ENCODE peak calls at places on chromosomes 16 and 17, in seven cellular contexts. One of them, this sample, is unnamed. For H3K4me1 and H3K36me3, the result is how much of the 10 kb centered on the place peaks cover.

GRCh38 chr17:74164446-74165045 is 38.9 kb upstream of the RPL38 start:
- DNase-seq in heart right ventricle: no peak
- DNase-seq in uterus: no peak
- DNase-seq in gastrocnemius medialis: no peak
- DNase-seq in fibroblast of lung: no peak
- DNase-seq in endodermal cell: peak
- DNase-seq in tibial artery: peak
- DNase-seq in this sample: no peak

GRCh38 chr16:19118938-19119431 is 5.2 kb downstream of the ITPRIPL2 start:
- DNase-seq in gastrocnemius medialis: no peak
- DNase-seq in heart right ventricle: no peak
- DNase-seq in tibial artery: peak
- DNase-seq in uterus: peak
- DNase-seq in fibroblast of lung: peak
- DNase-seq in endodermal cell: no peak
- DNase-seq in this sample: no peak

GRCh38 chr17:42878123-42878880 is 22.3 kb upstream of the G6PC1 start:
- DNase-seq in heart right ventricle: no peak
- DNase-seq in endodermal cell: peak
- DNase-seq in gastrocnemius medialis: no peak
- DNase-seq in tibial artery: no peak
- DNase-seq in fibroblast of lung: no peak
- DNase-seq in uterus: no peak
- DNase-seq in this sample: no peak

GRCh38 chr17:67594115-67594878 is 123.4 kb upstream of the NOL11 start:
- DNase-seq in endodermal cell: peak
- DNase-seq in tibial artery: no peak
- DNase-seq in heart right ventricle: no peak
- DNase-seq in uterus: no peak
- DNase-seq in gastrocnemius medialis: no peak
- DNase-seq in fibroblast of lung: no peak
- DNase-seq in this sample: no peak

GRCh38 chr16:89113661-89114060 is 20.0 kb downstream of the ACSF3 start:
- DNase-seq in tibial artery: no peak
- DNase-seq in fibroblast of lung: no peak
- DNase-seq in heart right ventricle: no peak
- DNase-seq in gastrocnemius medialis: no peak
- DNase-seq in uterus: no peak
- DNase-seq in endodermal cell: no peak
- DNase-seq in this sample: no peak

GRCh38 chr16:23494188-23494587 is 16.1 kb downstream of the GGA2 start:
- DNase-seq in uterus: no peak
- DNase-seq in fibroblast of lung: no peak
- DNase-seq in endodermal cell: no peak
- DNase-seq in gastrocnemius medialis: no peak
- DNase-seq in heart right ventricle: no peak
- DNase-seq in tibial artery: no peak
- DNase-seq in this sample: no peak

GRCh38 chr17:43570518-43570928 is 24.4 kb upstream of the ETV4 start:
- DNase-seq in gastrocnemius medialis: no peak
- DNase-seq in endodermal cell: peak
- DNase-seq in heart right ventricle: no peak
- DNase-seq in fibroblast of lung: peak
- DNase-seq in tibial artery: no peak
- DNase-seq in uterus: no peak
- DNase-seq in this sample: no peak

GRCh38 chr16:12781777-12782176 is 21.9 kb downstream of the CPPED1 start:
- DNase-seq in heart right ventricle: no peak
- DNase-seq in endodermal cell: no peak
- DNase-seq in gastrocnemius medialis: no peak
- DNase-seq in tibial artery: no peak
- DNase-seq in uterus: no peak
- DNase-seq in fibroblast of lung: no peak
- DNase-seq in this sample: no peak

GRCh38 chr17:10729334-10730193 is at the start of gene TMEM220:
- DNase-seq in gastrocnemius medialis: peak
- DNase-seq in endodermal cell: peak
- DNase-seq in tibial artery: peak
- DNase-seq in fibroblast of lung: peak
- DNase-seq in uterus: peak
- DNase-seq in heart right ventricle: peak
- DNase-seq in this sample: peak

GRCh38 chr16:13779676-13780075 is 140.3 kb upstream of the ERCC4 start:
- DNase-seq in uterus: no peak
- DNase-seq in endodermal cell: no peak
- DNase-seq in gastrocnemius medialis: no peak
- DNase-seq in fibroblast of lung: no peak
- DNase-seq in heart right ventricle: no peak
- DNase-seq in tibial artery: no peak
- DNase-seq in this sample: no peak

GRCh38 chr16:67936124-67936875 is at the start of gene PSMB10:
- DNase-seq in heart right ventricle: peak
- DNase-seq in tibial artery: no peak
- DNase-seq in gastrocnemius medialis: no peak
- DNase-seq in uterus: peak
- DNase-seq in fibroblast of lung: peak
- DNase-seq in endodermal cell: peak
- DNase-seq in this sample: no peak

DNA sequence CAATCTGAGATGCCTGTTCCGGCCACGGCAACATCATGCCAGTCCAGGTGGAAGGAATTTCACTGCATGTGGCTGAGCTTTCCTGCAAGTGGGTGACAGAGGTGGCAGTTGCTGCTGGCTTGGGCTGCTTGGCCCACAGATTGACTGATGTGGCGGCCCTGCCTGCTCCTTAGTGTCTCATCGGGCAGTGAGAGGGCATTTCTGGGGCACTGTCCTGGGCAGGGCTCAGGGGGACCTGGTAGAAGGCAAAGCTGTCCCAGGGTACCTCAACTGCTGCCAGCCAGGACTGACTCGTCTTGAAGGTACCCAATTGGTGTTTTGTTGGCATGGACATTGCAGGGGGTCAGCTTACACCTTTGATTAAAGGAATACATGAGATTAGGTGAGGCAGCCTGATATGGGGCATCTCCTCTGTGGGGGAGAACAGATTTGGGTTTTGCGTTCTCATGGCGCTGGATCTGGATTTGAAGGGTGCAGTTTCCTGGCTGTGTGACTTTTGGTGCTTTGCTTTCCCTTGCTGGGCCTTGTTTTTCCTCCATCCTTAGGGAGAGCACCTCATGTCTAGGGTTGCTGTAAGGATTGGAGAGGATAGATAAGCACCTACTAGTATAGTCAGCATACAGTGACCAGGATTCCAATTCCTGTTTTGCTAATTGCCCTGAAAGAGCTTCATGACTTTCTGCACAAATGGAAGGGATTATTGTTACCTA is 5.4 kb downstream of the CMIP start:
- DNase-seq in uterus: no peak
- DNase-seq in heart right ventricle: no peak
- DNase-seq in endodermal cell: no peak
- DNase-seq in fibroblast of lung: no peak
- DNase-seq in tibial artery: no peak
- DNase-seq in gastrocnemius medialis: no peak
- DNase-seq in this sample: no peak
- H3K4me1 ChIP-seq in uterus: under half
- H3K4me1 ChIP-seq in heart right ventricle: under half
- H3K4me1 ChIP-seq in endodermal cell: under half
- H3K4me1 ChIP-seq in fibroblast of lung: under half
- H3K4me1 ChIP-seq in tibial artery: under half
- H3K4me1 ChIP-seq in gastrocnemius medialis: under half
- H3K4me1 ChIP-seq in this sample: under half

GRCh38 chr16:71732587-71732986 is 8.1 kb upstream of the PHLPP2 start:
- DNase-seq in gastrocnemius medialis: no peak
- DNase-seq in fibroblast of lung: no peak
- DNase-seq in uterus: no peak
- DNase-seq in tibial artery: no peak
- DNase-seq in heart right ventricle: no peak
- DNase-seq in endodermal cell: no peak
- DNase-seq in this sample: no peak
- H3K36me3 ChIP-seq in gastrocnemius medialis: under half
- H3K36me3 ChIP-seq in fibroblast of lung: under half
- H3K36me3 ChIP-seq in uterus: under half
- H3K36me3 ChIP-seq in tibial artery: under half
- H3K36me3 ChIP-seq in heart right ventricle: under half
- H3K36me3 ChIP-seq in endodermal cell: half or more
- H3K36me3 ChIP-seq in this sample: under half

GRCh38 chr17:60902399-60902798 is 224.7 kb downstream of the BCAS3 start:
- DNase-seq in fibroblast of lung: peak
- DNase-seq in heart right ventricle: no peak
- DNase-seq in endodermal cell: no peak
- DNase-seq in uterus: no peak
- DNase-seq in tibial artery: no peak
- DNase-seq in gastrocnemius medialis: no peak
- DNase-seq in this sample: no peak
- TF ChIP-seq CTCF in fibroblast of lung: no peak
- TF ChIP-seq CTCF in heart right ventricle: no peak
- TF ChIP-seq CTCF in endodermal cell: no peak
- TF ChIP-seq CTCF in uterus: no peak
- TF ChIP-seq CTCF in tibial artery: no peak
- TF ChIP-seq CTCF in gastrocnemius medialis: no peak
- TF ChIP-seq CTCF in this sample: no peak

DNA sequence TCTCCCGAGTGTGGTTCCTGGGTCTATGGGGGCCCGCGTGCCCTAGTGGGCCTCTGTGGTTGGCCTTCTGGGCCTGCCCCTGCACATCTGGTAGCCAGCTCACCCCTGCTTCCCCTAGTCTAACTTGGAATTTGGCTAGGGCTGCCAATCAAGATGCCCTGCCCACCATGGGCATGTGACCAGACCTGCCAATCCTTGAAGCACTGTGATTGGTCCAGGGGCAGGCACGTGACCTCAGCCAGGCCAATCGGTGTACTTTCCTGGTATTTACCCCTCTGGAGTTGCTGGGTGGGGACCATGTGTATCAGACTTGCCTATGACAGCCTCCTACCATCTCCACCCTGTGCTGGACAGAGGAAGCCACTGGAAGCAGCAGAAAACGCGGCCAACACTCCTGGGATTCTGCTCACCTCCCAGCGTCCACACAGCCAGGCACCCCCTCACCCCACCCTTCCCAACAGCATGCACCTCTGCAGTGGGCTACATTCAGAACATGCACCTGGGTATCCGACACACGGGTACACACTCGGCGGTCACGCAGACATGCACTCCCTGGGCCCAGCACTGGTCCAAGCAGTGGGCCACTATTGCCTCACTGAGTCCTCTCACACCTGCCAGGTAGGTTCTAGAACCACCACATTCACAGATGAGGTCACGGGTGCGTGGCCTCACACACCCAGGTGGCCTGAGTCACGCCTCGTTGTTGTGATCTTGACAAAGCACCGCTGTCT is 96.9 kb downstream of the RBFOX3 start:
- DNase-seq in fibroblast of lung: no peak
- DNase-seq in gastrocnemius medialis: no peak
- DNase-seq in heart right ventricle: no peak
- DNase-seq in uterus: no peak
- DNase-seq in endodermal cell: no peak
- DNase-seq in tibial artery: no peak
- DNase-seq in this sample: no peak
- H3K4me1 ChIP-seq in fibroblast of lung: under half
- H3K4me1 ChIP-seq in gastrocnemius medialis: under half
- H3K4me1 ChIP-seq in heart right ventricle: under half
- H3K4me1 ChIP-seq in uterus: under half
- H3K4me1 ChIP-seq in endodermal cell: under half
- H3K4me1 ChIP-seq in tibial artery: under half
- H3K4me1 ChIP-seq in this sample: under half

GRCh38 chr17:48052956-48053757 is 5.0 kb downstream of the NFE2L1 start:
- DNase-seq in gastrocnemius medialis: peak
- DNase-seq in uterus: peak
- DNase-seq in heart right ventricle: peak
- DNase-seq in tibial artery: peak
- DNase-seq in endodermal cell: peak
- DNase-seq in fibroblast of lung: no peak
- DNase-seq in this sample: peak
- H3K36me3 ChIP-seq in gastrocnemius medialis: under half
- H3K36me3 ChIP-seq in uterus: under half
- H3K36me3 ChIP-seq in heart right ventricle: under half
- H3K36me3 ChIP-seq in tibial artery: under half
- H3K36me3 ChIP-seq in endodermal cell: half or more
- H3K36me3 ChIP-seq in fibroblast of lung: under half
- H3K36me3 ChIP-seq in this sample: under half

DNA sequence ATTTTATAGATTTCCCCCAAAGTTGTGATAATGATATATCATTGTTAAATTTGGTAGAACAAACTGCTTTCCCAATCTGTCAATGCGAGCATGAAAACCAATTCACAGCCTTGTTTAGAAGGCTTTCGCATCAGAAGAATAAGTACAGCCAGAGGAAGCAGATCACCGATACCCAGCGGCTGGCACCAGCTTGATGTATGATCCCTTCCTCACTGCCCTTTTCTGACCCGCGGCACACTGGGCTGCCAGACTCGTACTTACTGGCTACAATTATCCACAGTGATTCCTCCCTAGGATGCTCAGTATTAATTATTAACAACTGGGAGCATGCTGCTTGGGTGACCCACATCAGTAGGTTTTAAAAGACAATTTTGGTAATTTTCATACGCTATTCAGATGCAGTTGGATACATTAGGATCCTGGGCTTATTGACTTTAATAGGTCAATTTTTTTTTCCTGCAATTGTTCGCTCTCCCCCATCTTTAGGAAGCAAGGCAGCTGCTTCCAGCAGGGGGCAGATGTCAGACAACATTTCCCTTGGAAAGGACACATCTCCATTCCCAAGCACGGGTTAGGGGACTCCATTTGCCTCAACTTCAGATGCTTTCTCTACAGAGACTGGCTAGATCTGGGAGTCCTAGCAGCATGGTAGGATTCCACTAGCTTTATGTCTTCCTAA is 582.7 kb upstream of the PSMD7 start:
- DNase-seq in tibial artery: no peak
- DNase-seq in uterus: no peak
- DNase-seq in fibroblast of lung: no peak
- DNase-seq in endodermal cell: peak
- DNase-seq in heart right ventricle: peak
- DNase-seq in gastrocnemius medialis: no peak
- DNase-seq in this sample: no peak
- TF ChIP-seq CTCF in tibial artery: peak
- TF ChIP-seq CTCF in uterus: no peak
- TF ChIP-seq CTCF in fibroblast of lung: peak
- TF ChIP-seq CTCF in endodermal cell: peak
- TF ChIP-seq CTCF in heart right ventricle: peak
- TF ChIP-seq CTCF in gastrocnemius medialis: no peak
- TF ChIP-seq CTCF in this sample: peak

GRCh38 chr17:38357488-38358123 is 6.0 kb downstream of the SOCS7 start:
- DNase-seq in uterus: no peak
- DNase-seq in tibial artery: no peak
- DNase-seq in gastrocnemius medialis: no peak
- DNase-seq in heart right ventricle: no peak
- DNase-seq in endodermal cell: no peak
- DNase-seq in fibroblast of lung: no peak
- DNase-seq in this sample: no peak
- H3K4me1 ChIP-seq in uterus: under half
- H3K4me1 ChIP-seq in tibial artery: half or more
- H3K4me1 ChIP-seq in gastrocnemius medialis: half or more
- H3K4me1 ChIP-seq in heart right ventricle: half or more
- H3K4me1 ChIP-seq in endodermal cell: under half
- H3K4me1 ChIP-seq in fibroblast of lung: under half
- H3K4me1 ChIP-seq in this sample: half or more

GRCh38 chr16:70665113-70665694 is 18.8 kb downstream of the IL34 start:
- DNase-seq in heart right ventricle: no peak
- DNase-seq in uterus: no peak
- DNase-seq in fibroblast of lung: no peak
- DNase-seq in gastrocnemius medialis: peak
- DNase-seq in tibial artery: peak
- DNase-seq in endodermal cell: no peak
- DNase-seq in this sample: no peak
- H3K36me3 ChIP-seq in heart right ventricle: under half
- H3K36me3 ChIP-seq in uterus: under half
- H3K36me3 ChIP-seq in fibroblast of lung: under half
- H3K36me3 ChIP-seq in gastrocnemius medialis: under half
- H3K36me3 ChIP-seq in tibial artery: half or more
- H3K36me3 ChIP-seq in endodermal cell: under half
- H3K36me3 ChIP-seq in this sample: half or more